ENCODE peak calls at places on chromosomes 3 and 15, in six cellular contexts. W is fibroblast of mammary gland, V is fibroblast of gingiva, U is hippocampal formation, T is ELR, I is ACHN. N is an unnamed sample.

GRCh38 chr3:8851703-8852102 is 82.3 kb upstream of the OXTR start:
- DNase-seq in T (peak), U (no peak), V (peak), I (no peak), W (peak), N (peak)

GRCh38 chr3:146274833-146275232 is 23.9 kb upstream of the PLSCR4 start:
- DNase-seq in T (peak), U (no peak), W (peak), V (peak), I (no peak), N (peak)

GRCh38 chr15:78148392-78149067 is 632 bp upstream of the IDH3A start:
- DNase-seq in I (no peak), U (no peak), W (no peak), T (peak), V (no peak), N (no peak)

GRCh38 chr15:79431636-79432344 is at the start of gene MINAR1:
- DNase-seq in T (peak), I (peak), V (peak), W (peak), U (no peak), N (no peak)

GRCh38 chr3:14125193-14126016 is 553 bp downstream of the TMEM43 start:
- DNase-seq in W (peak), T (peak), I (peak), V (peak), U (no peak), N (peak)

GRCh38 chr3:164515256-164515655 is 563.0 kb downstream of the SI start:
- DNase-seq in I (no peak), W (no peak), U (no peak), V (no peak), T (no peak), N (no peak)

GRCh38 chr3:194637541-194638400 is 4.6 kb upstream of the TMEM44 start:
- DNase-seq in W (no peak), T (no peak), V (no peak), I (no peak), U (no peak), N (no peak)

GRCh38 chr3:57544181-57545125 is at the start of gene DNAH12:
- DNase-seq in T (peak), I (peak), W (peak), U (no peak), V (peak), N (no peak)

GRCh38 chr15:25331860-25332259 is 107.0 kb downstream of the UBE3A start:
- DNase-seq in I (no peak), U (no peak), V (no peak), W (no peak), T (no peak), N (no peak)

GRCh38 chr15:79769081-79769481 is 127.7 kb downstream of the MTHFS start:
- DNase-seq in U (no peak), I (peak), T (peak), W (peak), V (peak), N (peak)

N was measured in HT1080.